ENCODE peak calls at places on chromosomes 4 and X, in seven cellular contexts. One of them, this sample, is unnamed. For H3K27me3, the result is how much of the 10 kb centered on the place peaks cover.

GRCh38 chrX:136310411-136310810 is 9.6 kb downstream of the ADGRG4 start:
- DNase-seq in CD8-positive, alpha-beta memory T cell: no peak
- DNase-seq in endodermal cell: peak
- DNase-seq in esophagus squamous epithelium: no peak
- DNase-seq in AG04450: no peak
- DNase-seq in transverse colon: no peak
- DNase-seq in tibial artery: no peak
- DNase-seq in this sample: no peak

GRCh38 chr4:40856836-40857362 is 107.1 kb downstream of the NSUN7 start:
- DNase-seq in CD8-positive, alpha-beta memory T cell: no peak
- DNase-seq in endodermal cell: peak
- DNase-seq in esophagus squamous epithelium: no peak
- DNase-seq in AG04450: no peak
- DNase-seq in transverse colon: peak
- DNase-seq in tibial artery: peak
- DNase-seq in this sample: no peak

GRCh38 chr4:155353923-155354540 is 22.7 kb downstream of the MAP9 start:
- DNase-seq in CD8-positive, alpha-beta memory T cell: no peak
- DNase-seq in endodermal cell: peak
- DNase-seq in esophagus squamous epithelium: no peak
- DNase-seq in AG04450: no peak
- DNase-seq in transverse colon: peak
- DNase-seq in tibial artery: peak
- DNase-seq in this sample: no peak

GRCh38 chr4:146329042-146329716 is 114.8 kb downstream of the REELD1 start:
- DNase-seq in CD8-positive, alpha-beta memory T cell: no peak
- DNase-seq in endodermal cell: no peak
- DNase-seq in esophagus squamous epithelium: no peak
- DNase-seq in AG04450: peak
- DNase-seq in transverse colon: no peak
- DNase-seq in tibial artery: no peak
- DNase-seq in this sample: peak

GRCh38 chr4:7390366-7390765 is 44.4 kb downstream of the PSAPL1 start:
- DNase-seq in CD8-positive, alpha-beta memory T cell: no peak
- DNase-seq in endodermal cell: no peak
- DNase-seq in esophagus squamous epithelium: no peak
- DNase-seq in AG04450: no peak
- DNase-seq in transverse colon: no peak
- DNase-seq in tibial artery: peak
- DNase-seq in this sample: no peak

GRCh38 chrX:98067611-98068010 is 1183.9 kb downstream of the RPA4 start:
- DNase-seq in CD8-positive, alpha-beta memory T cell: no peak
- DNase-seq in endodermal cell: no peak
- DNase-seq in esophagus squamous epithelium: no peak
- DNase-seq in AG04450: peak
- DNase-seq in transverse colon: no peak
- DNase-seq in tibial artery: no peak
- DNase-seq in this sample: no peak

GRCh38 chr4:140755811-140756291 is 334 bp downstream of the TBC1D9 start:
- DNase-seq in CD8-positive, alpha-beta memory T cell: no peak
- DNase-seq in endodermal cell: peak
- DNase-seq in esophagus squamous epithelium: no peak
- DNase-seq in AG04450: no peak
- DNase-seq in transverse colon: peak
- DNase-seq in tibial artery: peak
- DNase-seq in this sample: no peak

GRCh38 chrX:39063037-39063436 is 261.8 kb downstream of the MID1IP1 start:
- DNase-seq in CD8-positive, alpha-beta memory T cell: no peak
- DNase-seq in endodermal cell: no peak
- DNase-seq in esophagus squamous epithelium: no peak
- DNase-seq in AG04450: no peak
- DNase-seq in transverse colon: peak
- DNase-seq in tibial artery: peak
- DNase-seq in this sample: no peak

GRCh38 chr4:109745830-109746229 is 16.0 kb upstream of the PLA2G12A start:
- DNase-seq in CD8-positive, alpha-beta memory T cell: no peak
- DNase-seq in endodermal cell: no peak
- DNase-seq in esophagus squamous epithelium: no peak
- DNase-seq in AG04450: no peak
- DNase-seq in transverse colon: no peak
- DNase-seq in tibial artery: no peak
- DNase-seq in this sample: no peak

GRCh38 chr4:172962564-172963353 is 205.9 kb upstream of the GALNT7 start:
- DNase-seq in CD8-positive, alpha-beta memory T cell: no peak
- DNase-seq in endodermal cell: no peak
- DNase-seq in esophagus squamous epithelium: no peak
- DNase-seq in AG04450: peak
- DNase-seq in transverse colon: peak
- DNase-seq in tibial artery: peak
- DNase-seq in this sample: peak

GRCh38 chr4:83686166-83686565 is 150.3 kb downstream of the GPAT3 start:
- DNase-seq in CD8-positive, alpha-beta memory T cell: no peak
- DNase-seq in endodermal cell: no peak
- DNase-seq in esophagus squamous epithelium: no peak
- DNase-seq in AG04450: no peak
- DNase-seq in transverse colon: no peak
- DNase-seq in tibial artery: no peak
- DNase-seq in this sample: peak

GRCh38 chrX:136907626-136908025 is 27.1 kb upstream of the RBMX start:
- DNase-seq in CD8-positive, alpha-beta memory T cell: no peak
- DNase-seq in endodermal cell: no peak
- DNase-seq in esophagus squamous epithelium: no peak
- DNase-seq in AG04450: no peak
- DNase-seq in transverse colon: no peak
- DNase-seq in tibial artery: peak
- DNase-seq in this sample: no peak

GRCh38 chr4:179307297-179308136 is 1865.3 kb upstream of the AGA start:
- DNase-seq in CD8-positive, alpha-beta memory T cell: no peak
- DNase-seq in endodermal cell: peak
- DNase-seq in esophagus squamous epithelium: no peak
- DNase-seq in AG04450: peak
- DNase-seq in transverse colon: peak
- DNase-seq in tibial artery: no peak
- DNase-seq in this sample: no peak

GRCh38 chrX:54044877-54045328 is 630 bp upstream of the PHF8 start:
- DNase-seq in CD8-positive, alpha-beta memory T cell: no peak
- DNase-seq in endodermal cell: no peak
- DNase-seq in esophagus squamous epithelium: no peak
- DNase-seq in AG04450: no peak
- DNase-seq in transverse colon: no peak
- DNase-seq in tibial artery: no peak
- DNase-seq in this sample: no peak

GRCh38 chr4:7050481-7051143 is 7.4 kb downstream of the TADA2B start:
- DNase-seq in CD8-positive, alpha-beta memory T cell: peak
- DNase-seq in endodermal cell: no peak
- DNase-seq in esophagus squamous epithelium: no peak
- DNase-seq in AG04450: no peak
- DNase-seq in transverse colon: no peak
- DNase-seq in tibial artery: no peak
- DNase-seq in this sample: no peak

GRCh38 chr4:37693450-37694190 is 7.4 kb upstream of the RELL1 start:
- DNase-seq in CD8-positive, alpha-beta memory T cell: no peak
- DNase-seq in endodermal cell: no peak
- DNase-seq in esophagus squamous epithelium: no peak
- DNase-seq in AG04450: peak
- DNase-seq in transverse colon: no peak
- DNase-seq in tibial artery: no peak
- DNase-seq in this sample: peak

GRCh38 chrX:148380107-148380506 is 120.3 kb upstream of the AFF2 start:
- DNase-seq in CD8-positive, alpha-beta memory T cell: no peak
- DNase-seq in endodermal cell: no peak
- DNase-seq in esophagus squamous epithelium: no peak
- DNase-seq in AG04450: no peak
- DNase-seq in transverse colon: no peak
- DNase-seq in tibial artery: no peak
- DNase-seq in this sample: no peak

GRCh38 chr4:3670521-3671519 is 95.4 kb upstream of the ADRA2C start:
- DNase-seq in CD8-positive, alpha-beta memory T cell: peak
- DNase-seq in endodermal cell: no peak
- DNase-seq in esophagus squamous epithelium: no peak
- DNase-seq in AG04450: no peak
- DNase-seq in transverse colon: no peak
- DNase-seq in tibial artery: no peak
- DNase-seq in this sample: no peak

GRCh38 chr4:171983935-171984805 is 171.0 kb downstream of the GALNTL6 start:
- DNase-seq in CD8-positive, alpha-beta memory T cell: no peak
- DNase-seq in endodermal cell: peak
- DNase-seq in esophagus squamous epithelium: no peak
- DNase-seq in AG04450: no peak
- DNase-seq in transverse colon: no peak
- DNase-seq in tibial artery: no peak
- DNase-seq in this sample: no peak

DNA sequence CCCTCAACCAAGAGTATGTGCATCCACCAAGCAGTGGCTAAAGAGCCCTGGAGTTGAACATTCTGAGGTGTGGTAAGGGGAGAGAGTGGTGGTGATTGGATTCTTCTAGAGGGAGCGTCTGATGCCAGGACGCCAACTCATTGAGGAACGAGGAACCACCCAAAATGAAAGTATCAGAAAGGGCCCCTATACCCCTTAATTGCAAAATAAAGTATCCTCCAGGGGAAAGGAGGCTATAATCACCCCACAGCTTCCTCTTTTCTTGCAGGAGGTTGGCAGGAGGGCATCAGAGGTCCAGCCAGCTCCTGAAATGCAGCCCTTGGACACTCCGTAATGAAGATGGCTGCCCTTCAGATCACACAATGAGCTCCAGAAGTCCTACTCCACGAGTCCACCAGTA is 5.3 kb upstream of the KIAA1210 start:
- DNase-seq in CD8-positive, alpha-beta memory T cell: no peak
- DNase-seq in endodermal cell: no peak
- DNase-seq in esophagus squamous epithelium: no peak
- DNase-seq in AG04450: no peak
- DNase-seq in transverse colon: no peak
- DNase-seq in tibial artery: no peak
- DNase-seq in this sample: no peak
- H3K27me3 ChIP-seq in CD8-positive, alpha-beta memory T cell: under half
- H3K27me3 ChIP-seq in endodermal cell: under half
- H3K27me3 ChIP-seq in esophagus squamous epithelium: under half
- H3K27me3 ChIP-seq in AG04450: under half
- H3K27me3 ChIP-seq in transverse colon: under half
- H3K27me3 ChIP-seq in tibial artery: under half
- H3K27me3 ChIP-seq in this sample: under half

GRCh38 chr4:187333151-187333550 is 609.5 kb upstream of the FAT1 start:
- DNase-seq in CD8-positive, alpha-beta memory T cell: no peak
- DNase-seq in endodermal cell: no peak
- DNase-seq in esophagus squamous epithelium: no peak
- DNase-seq in AG04450: no peak
- DNase-seq in transverse colon: no peak
- DNase-seq in tibial artery: no peak
- DNase-seq in this sample: no peak
- H3K27me3 ChIP-seq in CD8-positive, alpha-beta memory T cell: under half
- H3K27me3 ChIP-seq in endodermal cell: under half
- H3K27me3 ChIP-seq in esophagus squamous epithelium: under half
- H3K27me3 ChIP-seq in AG04450: under half
- H3K27me3 ChIP-seq in transverse colon: under half
- H3K27me3 ChIP-seq in tibial artery: under half
- H3K27me3 ChIP-seq in this sample: under half

DNA sequence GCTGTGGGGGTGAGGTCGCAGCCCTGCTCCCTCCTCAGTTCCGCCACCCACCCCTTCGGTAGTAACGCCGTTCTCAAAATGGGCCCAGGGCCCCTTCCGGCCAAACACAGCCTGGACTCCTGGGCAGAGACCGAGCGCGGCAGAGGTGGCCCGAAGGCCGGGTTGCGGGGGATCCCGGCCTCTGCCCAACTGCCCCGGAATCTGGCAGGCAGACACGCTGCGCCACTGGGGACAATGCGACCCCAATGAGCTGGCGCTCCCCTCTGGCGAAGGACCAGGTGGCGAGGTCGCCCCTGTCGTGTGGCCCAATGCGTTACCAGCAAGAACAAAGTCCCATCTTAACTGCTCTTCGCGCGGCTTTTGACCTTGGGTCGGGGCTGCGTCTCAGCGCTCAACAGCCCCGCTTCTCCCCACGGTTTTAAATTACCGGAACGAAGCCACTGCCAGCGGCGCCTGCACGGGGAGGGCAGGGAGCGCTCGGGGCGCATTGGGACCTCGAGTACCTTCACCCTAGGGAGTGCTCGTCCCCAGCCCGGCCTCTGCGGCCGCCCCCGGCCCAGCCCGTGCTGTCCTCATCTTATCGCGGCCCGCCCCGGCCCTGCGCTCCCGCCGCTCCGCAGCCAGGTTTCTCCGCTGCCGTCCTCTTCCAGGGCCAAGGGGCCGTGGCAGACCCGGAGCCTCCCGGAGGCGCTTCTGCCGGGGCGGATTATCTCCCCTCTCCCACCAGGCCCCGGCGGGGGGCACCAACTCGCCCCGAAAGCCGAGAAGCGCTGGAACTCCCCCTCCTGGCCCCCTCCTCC is 22.2 kb upstream of the HMX1 start:
- DNase-seq in CD8-positive, alpha-beta memory T cell: no peak
- DNase-seq in endodermal cell: peak
- DNase-seq in esophagus squamous epithelium: no peak
- DNase-seq in AG04450: no peak
- DNase-seq in transverse colon: no peak
- DNase-seq in tibial artery: no peak
- DNase-seq in this sample: no peak
- H3K27me3 ChIP-seq in CD8-positive, alpha-beta memory T cell: under half
- H3K27me3 ChIP-seq in endodermal cell: half or more
- H3K27me3 ChIP-seq in esophagus squamous epithelium: under half
- H3K27me3 ChIP-seq in AG04450: half or more
- H3K27me3 ChIP-seq in transverse colon: half or more
- H3K27me3 ChIP-seq in tibial artery: half or more
- H3K27me3 ChIP-seq in this sample: under half

DNA sequence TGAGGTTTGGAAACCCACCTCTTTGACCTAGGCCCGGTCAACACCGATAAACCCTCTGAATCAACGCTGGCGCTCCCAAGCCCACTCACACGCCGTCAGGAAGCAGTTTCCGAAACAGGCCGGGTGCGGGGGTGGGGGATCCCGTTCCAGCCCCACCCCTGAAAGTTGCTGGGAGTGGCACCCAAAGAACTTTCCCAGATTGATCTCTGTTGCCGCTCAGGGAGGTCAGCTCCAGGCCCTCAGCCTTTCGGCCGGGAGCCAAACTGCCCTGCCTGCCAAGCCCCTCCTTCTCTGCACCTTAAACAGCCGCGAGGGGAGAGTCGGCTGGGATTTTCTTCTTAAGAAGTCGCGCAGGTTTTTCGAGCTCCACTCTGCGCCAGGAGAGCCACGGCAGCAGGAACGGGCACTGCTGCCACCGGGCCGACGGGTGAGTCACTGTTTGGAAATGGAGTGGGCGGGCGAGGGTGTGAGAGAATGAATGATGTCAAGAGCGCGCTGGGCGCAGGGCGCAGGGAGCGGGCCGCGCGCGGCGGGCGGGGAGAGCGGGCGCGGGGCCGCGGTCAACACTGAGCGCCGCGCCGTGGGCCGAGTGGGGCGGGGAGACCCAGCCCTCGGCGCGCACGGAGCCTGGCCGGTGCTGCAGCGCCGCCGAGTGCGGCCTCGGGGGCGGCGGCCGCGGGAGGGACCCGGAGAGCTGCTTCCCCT is at the start of gene SGMS2:
- DNase-seq in CD8-positive, alpha-beta memory T cell: no peak
- DNase-seq in endodermal cell: peak
- DNase-seq in esophagus squamous epithelium: peak
- DNase-seq in AG04450: peak
- DNase-seq in transverse colon: peak
- DNase-seq in tibial artery: peak
- DNase-seq in this sample: peak
- H3K27me3 ChIP-seq in CD8-positive, alpha-beta memory T cell: under half
- H3K27me3 ChIP-seq in endodermal cell: half or more
- H3K27me3 ChIP-seq in esophagus squamous epithelium: under half
- H3K27me3 ChIP-seq in AG04450: under half
- H3K27me3 ChIP-seq in transverse colon: under half
- H3K27me3 ChIP-seq in tibial artery: under half
- H3K27me3 ChIP-seq in this sample: under half

This sample was measured in BJ.